ENCODE peak calls at places on chromosomes 6 and 20, in seven cellular contexts. U, V, E, J, R, H and X are unnamed samples.

GRCh38 chr6:52514514-52514913 is 62.3 kb downstream of the TRAM2 start:
- DNase-seq in U (peak), V (no peak), E (peak), J (peak), R (no peak), H (no peak), X (no peak)

GRCh38 chr20:59385461-59385860 is 85.0 kb downstream of the EDN3 start:
- DNase-seq in U (no peak), V (no peak), E (no peak), J (no peak), R (no peak), H (no peak), X (no peak)

GRCh38 chr6:127202676-127203075 is 64.0 kb upstream of the RNF146 start:
- DNase-seq in U (no peak), V (no peak), E (peak), J (no peak), R (no peak), H (no peak), X (peak)

GRCh38 chr6:16056263-16056870 is 72.5 kb upstream of the MYLIP start:
- DNase-seq in U (no peak), V (no peak), E (no peak), J (no peak), R (no peak), H (peak), X (no peak)

GRCh38 chr6:70982747-70983146 is 25.9 kb upstream of the B3GAT2 start:
- DNase-seq in U (no peak), V (no peak), E (no peak), J (no peak), R (no peak), H (no peak), X (no peak)

GRCh38 chr20:63206878-63207277 is 9.1 kb downstream of the YTHDF1 start:
- DNase-seq in U (peak), V (no peak), E (peak), J (no peak), R (no peak), H (peak), X (no peak)

GRCh38 chr6:9085054-9085746 is 649.9 kb upstream of the SLC35B3 start:
- DNase-seq in U (no peak), V (no peak), E (no peak), J (no peak), R (no peak), H (no peak), X (no peak)

GRCh38 chr6:52546192-52546591 is 30.7 kb downstream of the TRAM2 start:
- DNase-seq in U (no peak), V (no peak), E (no peak), J (no peak), R (no peak), H (no peak), X (no peak)

GRCh38 chr6:18386302-18386976 is 711 bp upstream of the RNF144B start:
- DNase-seq in U (no peak), V (no peak), E (peak), J (no peak), R (peak), H (peak), X (no peak)

GRCh38 chr6:98839788-98840361 is 5.5 kb downstream of the POU3F2 start:
- DNase-seq in U (no peak), V (no peak), E (peak), J (no peak), R (no peak), H (no peak), X (no peak)

GRCh38 chr6:131678401-131678800 is 22.8 kb downstream of the OR2A4 start:
- DNase-seq in U (no peak), V (no peak), E (no peak), J (no peak), R (no peak), H (no peak), X (no peak)

GRCh38 chr6:81938014-81938761 is 185.7 kb upstream of the TENT5A start:
- DNase-seq in U (peak), V (no peak), E (peak), J (peak), R (no peak), H (peak), X (peak)

GRCh38 chr6:151690768-151691562 is 116.5 kb upstream of the ESR1 start:
- DNase-seq in U (no peak), V (no peak), E (peak), J (no peak), R (no peak), H (peak), X (no peak)

GRCh38 chr6:7489376-7489775 is 52.1 kb upstream of the DSP start:
- DNase-seq in U (no peak), V (no peak), E (no peak), J (no peak), R (no peak), H (no peak), X (no peak)

GRCh38 chr6:146741609-146742008 is 142.8 kb downstream of the ADGB start:
- DNase-seq in U (no peak), V (no peak), E (peak), J (peak), R (no peak), H (no peak), X (no peak)

GRCh38 chr6:169955796-169956493 is 204.5 kb downstream of the ERMARD start:
- DNase-seq in U (no peak), V (no peak), E (no peak), J (no peak), R (no peak), H (no peak), X (no peak)

GRCh38 chr6:156866181-156866862 is 89.1 kb downstream of the ARID1B start:
- DNase-seq in U (no peak), V (no peak), E (peak), J (peak), R (peak), H (no peak), X (no peak)

GRCh38 chr6:101396552-101397173 is 3.2 kb downstream of the GRIK2 start:
- DNase-seq in U (no peak), V (no peak), E (peak), J (peak), R (peak), H (peak), X (no peak)

GRCh38 chr6:72788188-72788587 is 166.3 kb downstream of the KCNQ5 start:
- DNase-seq in U (no peak), V (no peak), E (peak), J (peak), R (no peak), H (no peak), X (no peak)

GRCh38 chr6:97626586-97627441 is 343.8 kb upstream of the MMS22L start:
- DNase-seq in U (no peak), V (no peak), E (peak), J (peak), R (no peak), H (peak), X (no peak)

GRCh38 chr6:37517411-37517812 is 17.7 kb upstream of the CCDC167 start:
- DNase-seq in U (no peak), V (no peak), E (no peak), J (no peak), R (no peak), H (no peak), X (no peak)

GRCh38 chr6:43129434-43130194 is 41.5 kb upstream of the SRF start:
- DNase-seq in U (no peak), V (no peak), E (peak), J (peak), R (no peak), H (peak), X (no peak)

GRCh38 chr6:79084693-79085092 is 6.6 kb upstream of the PHIP start:
- DNase-seq in U (no peak), V (no peak), E (no peak), J (no peak), R (no peak), H (no peak), X (no peak)

GRCh38 chr6:83966539-83966938 is 67.0 kb upstream of the MRAP2 start:
- DNase-seq in U (no peak), V (no peak), E (no peak), J (no peak), R (no peak), H (no peak), X (no peak)

GRCh38 chr20:62799873-62800272 is 3.6 kb downstream of the MRGBP start:
- DNase-seq in U (no peak), V (no peak), E (no peak), J (no peak), R (no peak), H (no peak), X (no peak)

GRCh38 chr20:45111799-45112471 is 3.0 kb downstream of the WFDC5 start:
- DNase-seq in U (no peak), V (peak), E (peak), J (no peak), R (no peak), H (no peak), X (no peak)

GRCh38 chr6:110731898-110732297 is 83.4 kb downstream of the CDK19 start:
- DNase-seq in U (no peak), V (no peak), E (no peak), J (no peak), R (no peak), H (no peak), X (no peak)
- TF ChIP-seq CTCF in U (no peak), V (no peak), E (no peak), J (peak), R (no peak), H (no peak), X (no peak)

GRCh38 chr6:118356686-118357085 is 191.4 kb upstream of the PLN start:
- DNase-seq in U (no peak), V (no peak), E (no peak), J (no peak), R (no peak), H (no peak), X (no peak)
- H3K4me3 ChIP-seq in U (no peak), V (no peak), E (no peak), J (no peak), R (no peak), H (no peak), X (no peak)

DNA sequence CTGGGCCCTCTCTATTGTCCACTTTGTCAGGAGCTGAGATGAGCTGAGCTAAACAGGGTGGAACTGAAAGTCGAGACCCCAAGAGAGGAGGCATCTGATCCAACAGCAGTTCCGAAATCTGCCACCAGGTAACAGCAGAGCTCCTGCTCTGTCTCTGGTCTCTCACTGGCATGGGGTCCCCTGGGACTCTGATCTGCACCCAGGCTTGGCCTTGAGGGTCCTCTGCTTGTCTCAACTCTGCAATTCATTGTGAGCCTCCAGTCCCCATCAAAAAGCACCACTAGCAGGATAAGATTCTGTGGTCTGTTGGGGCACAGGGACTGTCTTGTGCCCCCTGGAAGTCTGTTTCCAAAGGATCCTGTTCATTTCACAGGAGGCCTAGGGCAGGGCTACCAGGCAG is 62.5 kb upstream of the TOP1 start:
- DNase-seq in U (no peak), V (peak), E (no peak), J (no peak), R (no peak), H (no peak), X (no peak)
- TF ChIP-seq CTCF in U (peak), V (no peak), E (peak), J (peak), R (no peak), H (no peak), X (peak)

DNA sequence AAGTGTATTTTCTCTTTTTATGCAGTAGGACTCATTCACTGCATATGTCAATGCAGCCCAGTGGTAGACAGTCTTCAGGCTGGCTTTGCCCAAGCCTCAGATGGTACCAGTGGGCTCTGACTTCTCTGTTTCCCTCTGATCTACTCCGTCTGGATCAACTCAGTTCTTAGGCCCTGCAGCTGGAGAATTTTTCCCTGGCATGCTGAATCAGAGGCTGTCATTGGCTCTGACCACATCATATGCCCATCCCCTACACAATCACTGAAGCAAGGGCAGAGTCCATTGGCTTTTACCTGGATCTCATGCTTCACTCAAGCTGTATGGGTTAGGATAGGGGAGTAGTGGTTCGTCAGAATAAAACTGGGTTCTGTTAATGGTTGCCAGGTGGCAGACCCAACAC is 57.8 kb downstream of the KIZ start:
- DNase-seq in U (no peak), V (no peak), E (peak), J (no peak), R (no peak), H (no peak), X (no peak)
- H3K4me3 ChIP-seq in U (no peak), V (no peak), E (no peak), J (no peak), R (no peak), H (no peak), X (no peak)

DNA sequence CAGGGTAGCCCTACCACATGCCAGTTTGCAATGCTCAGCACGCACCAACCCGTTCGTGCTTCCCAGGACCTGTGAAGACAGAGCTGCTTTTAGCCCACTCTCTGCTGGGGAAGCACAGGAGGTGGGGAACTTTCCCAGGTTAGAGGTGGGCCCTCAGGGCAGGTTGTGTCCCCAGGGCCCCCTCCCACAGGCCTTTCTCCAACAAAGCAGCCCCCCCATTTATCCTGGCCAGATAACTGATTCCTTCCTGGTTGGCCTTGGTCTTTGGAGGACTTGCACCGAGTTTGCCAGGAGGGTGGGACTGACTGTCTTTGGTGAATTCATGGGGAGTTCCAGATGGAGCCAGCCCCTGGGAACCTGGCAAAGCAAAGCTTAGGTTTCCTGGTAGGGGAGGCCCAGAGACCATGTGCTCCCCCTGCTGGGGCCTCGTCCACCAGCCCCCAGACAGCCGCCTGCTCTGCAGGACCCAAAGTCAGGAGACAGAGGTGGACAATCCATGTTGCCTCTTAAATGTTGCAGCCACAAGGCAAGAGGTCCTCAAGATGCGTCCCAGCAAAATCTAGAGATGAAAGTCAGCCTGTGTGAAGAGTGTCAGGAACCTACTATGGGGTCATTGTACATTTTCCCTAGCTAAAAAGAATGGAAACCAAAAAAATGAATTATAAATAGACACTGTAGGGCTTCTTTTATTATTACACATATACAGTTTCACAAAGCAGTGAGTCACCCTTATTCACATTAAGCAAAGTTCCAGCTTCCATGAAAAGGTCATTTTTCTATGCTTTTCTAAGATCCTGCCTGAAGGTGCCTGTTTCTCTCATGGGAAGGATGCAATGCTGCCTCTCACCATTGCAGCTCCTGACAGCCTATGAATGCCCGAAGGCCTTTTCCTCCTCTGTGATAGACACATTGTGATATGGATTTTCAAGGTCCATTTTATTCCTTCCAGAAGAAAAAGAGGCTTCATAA is 497.8 kb downstream of the PREX1 start:
- DNase-seq in U (no peak), V (no peak), E (peak), J (no peak), R (no peak), H (no peak), X (no peak)
- TF ChIP-seq CTCF in U (peak), V (peak), E (peak), J (peak), R (peak), H (no peak), X (peak)

DNA sequence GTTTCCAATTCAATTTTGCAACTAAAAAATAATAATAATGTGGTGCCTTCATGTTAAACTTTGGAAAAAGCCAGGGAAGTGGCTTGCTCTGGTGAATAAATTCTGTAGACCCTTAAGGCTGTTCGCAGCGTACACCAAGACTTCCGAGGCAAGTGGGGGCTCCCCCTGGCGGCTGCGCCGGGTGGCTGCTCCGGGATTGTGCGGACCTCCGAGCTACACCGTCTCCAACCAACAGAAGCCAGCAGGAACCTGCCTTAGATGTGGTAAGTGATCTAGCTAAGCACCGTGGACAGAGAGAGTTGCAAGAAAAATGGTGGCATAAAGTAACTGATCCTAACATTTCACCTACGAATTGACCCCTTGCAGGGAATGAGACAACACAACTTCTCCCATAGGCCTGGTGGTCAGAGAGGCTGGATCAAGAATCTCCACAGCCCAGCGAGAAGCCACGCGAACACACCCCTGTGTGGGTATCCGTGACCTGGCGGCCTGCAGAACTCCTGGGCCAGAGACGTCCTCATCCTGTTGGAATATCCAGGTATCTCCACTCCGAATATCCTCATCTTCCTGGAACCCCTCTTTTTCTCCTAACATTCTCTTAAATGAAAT is 69.6 kb downstream of the TBXT start:
- DNase-seq in U (no peak), V (peak), E (peak), J (peak), R (peak), H (peak), X (no peak)
- H3K4me3 ChIP-seq in U (peak), V (peak), E (peak), J (peak), R (no peak), H (no peak), X (peak)

DNA sequence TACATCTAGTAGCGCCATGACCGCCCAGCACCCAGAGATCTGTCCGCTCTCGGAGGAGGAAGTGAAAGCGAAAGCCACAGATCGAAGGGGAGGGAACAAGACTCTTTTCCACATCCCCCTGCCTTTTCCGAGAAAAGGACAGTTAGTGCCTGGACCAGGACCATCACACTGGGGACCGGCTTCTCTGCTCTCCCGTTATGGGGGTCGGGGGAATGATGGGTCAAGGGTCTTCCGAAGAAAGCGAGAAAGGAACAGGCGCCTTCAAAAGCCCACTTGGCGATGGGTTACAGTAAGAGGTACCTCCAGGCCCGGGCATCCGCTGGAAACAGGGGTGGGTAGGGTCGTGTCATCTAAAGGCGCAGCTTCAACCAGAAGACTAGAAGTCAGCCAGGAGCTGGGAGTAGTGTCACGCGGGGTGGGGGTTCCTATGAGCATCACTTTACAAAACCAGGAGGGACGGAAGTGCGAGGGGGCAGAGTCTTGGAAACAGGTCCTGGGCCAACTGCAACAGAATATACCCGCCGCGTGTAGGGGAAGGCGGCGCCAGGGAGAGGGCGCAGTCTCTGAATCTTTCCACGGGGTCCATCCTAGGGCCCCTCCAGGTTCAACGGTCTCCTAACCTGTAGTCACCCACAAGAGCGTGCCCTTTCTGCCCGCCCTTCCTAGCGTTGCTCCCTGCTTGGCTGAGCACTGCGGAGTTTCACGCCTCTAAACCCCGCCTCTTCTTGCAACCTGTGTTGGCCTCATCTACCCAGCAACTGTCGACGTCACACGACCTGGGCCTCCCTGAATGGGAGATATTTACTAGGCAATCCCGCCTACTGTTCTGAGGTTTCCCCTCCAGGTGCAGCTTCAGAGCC is at the start of gene PSMB8:
- DNase-seq in U (peak), V (peak), E (peak), J (peak), R (peak), H (peak), X (peak)
- TF ChIP-seq CTCF in U (no peak), V (peak), E (peak), J (peak), R (peak), H (no peak), X (peak)